ENCODE peak calls at places on chromosomes 16 and 17, in ten cellular contexts. L, H, U, M, R, N, X, D, K and W are unnamed samples.

GRCh38 chr17:78828470-78829185 is 12.0 kb downstream of the USP36 start:
- DNase-seq in D (no peak), U (peak; percentile 78), H (no peak), X (no peak), M (no peak), K (no peak), R (no peak), N (no peak), L (no peak), W (peak; percentile 51)

GRCh38 chr17:66834919-66835454 is at the start of gene CACNG5:
- DNase-seq in X (no peak), H (no peak), M (no peak), K (peak; percentile 33), R (no peak), U (no peak), N (no peak), D (no peak), L (no peak), W (no peak)

GRCh38 chr17:80649672-80650338 is 105.2 kb downstream of the RPTOR start:
- DNase-seq in R (peak; percentile 52), U (peak; percentile 92), K (peak; percentile 49), H (peak; percentile 68), X (no peak), L (peak; percentile 49), D (no peak), M (peak; percentile 73), N (no peak), W (peak; percentile 84)

GRCh38 chr17:71966055-71966454 is 154.8 kb upstream of the SOX9 start:
- DNase-seq in X (no peak), N (no peak), D (no peak), K (no peak), M (no peak), R (no peak), H (no peak), U (no peak), L (no peak), W (no peak)

GRCh38 chr16:49601541-49601940 is 227.9 kb downstream of the C16orf78 start:
- DNase-seq in H (no peak), U (no peak), X (no peak), D (no peak), M (no peak), K (no peak), N (no peak), L (no peak), R (no peak), W (no peak)

GRCh38 chr17:76268015-76268749 is 3.0 kb downstream of the UBALD2 start:
- DNase-seq in U (peak; percentile 45), X (no peak), D (no peak), L (peak; percentile 66), M (no peak), R (peak; percentile 57), K (no peak), H (peak; percentile 85), N (peak; percentile 87), W (peak; percentile 81)

GRCh38 chr16:87956169-87956770 is 5.0 kb downstream of the BANP start:
- DNase-seq in R (peak; percentile 30), K (no peak), D (no peak), L (peak; percentile 86), X (peak; percentile 41), U (peak; percentile 83), M (no peak), H (peak; percentile 61), N (no peak), W (no peak)

GRCh38 chr17:6257339-6257738 is 177.6 kb downstream of the AIPL1 start:
- DNase-seq in N (no peak), R (no peak), M (no peak), L (no peak), K (no peak), H (no peak), U (peak; percentile 16), D (no peak), X (no peak), W (peak; percentile 86)

GRCh38 chr17:19718613-19719364 is 2.4 kb upstream of the SLC47A2 start:
- DNase-seq in L (no peak), K (no peak), N (no peak), R (no peak), X (no peak), H (no peak), M (no peak), U (no peak), D (no peak), W (peak; percentile 17)

GRCh38 chr16:30541502-30542329 is 7.1 kb upstream of the ZNF747 start:
- DNase-seq in L (no peak), D (no peak), X (no peak), U (peak; percentile 82), N (no peak), M (no peak), H (no peak), K (no peak), R (no peak), W (peak; percentile 54)

GRCh38 chr17:66491665-66492064 is 189.3 kb downstream of the PRKCA start:
- DNase-seq in K (no peak), H (no peak), R (no peak), L (no peak), D (no peak), X (no peak), M (no peak), N (no peak), U (no peak), W (no peak)

GRCh38 chr17:65099941-65100315 is 37.2 kb upstream of the RGS9 start:
- DNase-seq in L (no peak), X (peak; percentile 77), K (no peak), D (no peak), U (peak; percentile 60), R (peak; percentile 42), N (no peak), M (no peak), H (peak; percentile 64), W (peak; percentile 94)

GRCh38 chr17:48761114-48761513 is 32.6 kb upstream of the HOXB13 start:
- DNase-seq in L (no peak), R (no peak), M (no peak), X (no peak), K (no peak), D (no peak), U (no peak), H (no peak), N (no peak), W (no peak)

GRCh38 chr16:715448-716249 is 731 bp downstream of the METRN start:
- DNase-seq in D (no peak), H (no peak), N (no peak), R (no peak), X (no peak), U (no peak), L (no peak), K (peak; percentile 40), M (no peak), W (no peak)